ENCODE peak calls at places on chromosome 21, in eight cellular contexts. One of them, this sample, is unnamed. For H3K9me3, the result is how much of the 10 kb centered on the place peaks cover.

GRCh38 chr21:46154155-46154954 is 1.0 kb downstream of the FTCD start:
- DNase-seq in OCI-LY7: no peak
- DNase-seq in neural progenitor cell: no peak
- DNase-seq in HCT116: no peak
- DNase-seq in PC-3: no peak
- DNase-seq in MM.1S: no peak
- DNase-seq in SK-N-SH: no peak
- DNase-seq in hepatocyte: peak
- DNase-seq in this sample: no peak

GRCh38 chr21:31597683-31598082 is 61.8 kb upstream of the SOD1 start:
- DNase-seq in OCI-LY7: no peak
- DNase-seq in neural progenitor cell: no peak
- DNase-seq in HCT116: no peak
- DNase-seq in PC-3: no peak
- DNase-seq in MM.1S: no peak
- DNase-seq in SK-N-SH: no peak
- DNase-seq in hepatocyte: no peak
- DNase-seq in this sample: no peak

GRCh38 chr21:24367936-24368335 is 1239.3 kb downstream of the MRPL39 start:
- DNase-seq in OCI-LY7: no peak
- DNase-seq in neural progenitor cell: no peak
- DNase-seq in HCT116: no peak
- DNase-seq in PC-3: peak
- DNase-seq in MM.1S: no peak
- DNase-seq in SK-N-SH: no peak
- DNase-seq in hepatocyte: no peak
- DNase-seq in this sample: no peak

GRCh38 chr21:39149008-39149407 is 34.2 kb downstream of the PSMG1 start:
- DNase-seq in OCI-LY7: no peak
- DNase-seq in neural progenitor cell: no peak
- DNase-seq in HCT116: no peak
- DNase-seq in PC-3: no peak
- DNase-seq in MM.1S: no peak
- DNase-seq in SK-N-SH: no peak
- DNase-seq in hepatocyte: no peak
- DNase-seq in this sample: no peak

GRCh38 chr21:45822429-45823099 is 159.0 kb upstream of the COL6A1 start:
- DNase-seq in OCI-LY7: no peak
- DNase-seq in neural progenitor cell: no peak
- DNase-seq in HCT116: no peak
- DNase-seq in PC-3: no peak
- DNase-seq in MM.1S: no peak
- DNase-seq in SK-N-SH: peak
- DNase-seq in hepatocyte: no peak
- DNase-seq in this sample: no peak

GRCh38 chr21:31554511-31555022 is 104.9 kb upstream of the SOD1 start:
- DNase-seq in OCI-LY7: no peak
- DNase-seq in neural progenitor cell: peak
- DNase-seq in HCT116: peak
- DNase-seq in PC-3: peak
- DNase-seq in MM.1S: peak
- DNase-seq in SK-N-SH: no peak
- DNase-seq in hepatocyte: no peak
- DNase-seq in this sample: peak

GRCh38 chr21:39681845-39682244 is 63.1 kb upstream of the IGSF5 start:
- DNase-seq in OCI-LY7: no peak
- DNase-seq in neural progenitor cell: no peak
- DNase-seq in HCT116: no peak
- DNase-seq in PC-3: no peak
- DNase-seq in MM.1S: no peak
- DNase-seq in SK-N-SH: no peak
- DNase-seq in hepatocyte: no peak
- DNase-seq in this sample: peak

GRCh38 chr21:21971384-21971783 is 973.2 kb downstream of the NCAM2 start:
- DNase-seq in OCI-LY7: no peak
- DNase-seq in neural progenitor cell: no peak
- DNase-seq in HCT116: no peak
- DNase-seq in PC-3: peak
- DNase-seq in MM.1S: no peak
- DNase-seq in SK-N-SH: no peak
- DNase-seq in hepatocyte: no peak
- DNase-seq in this sample: no peak

GRCh38 chr21:35926003-35926541 is 134.3 kb downstream of the SETD4 start:
- DNase-seq in OCI-LY7: no peak
- DNase-seq in neural progenitor cell: no peak
- DNase-seq in HCT116: no peak
- DNase-seq in PC-3: no peak
- DNase-seq in MM.1S: no peak
- DNase-seq in SK-N-SH: no peak
- DNase-seq in hepatocyte: no peak
- DNase-seq in this sample: no peak

GRCh38 chr21:38326429-38326828 is 69.6 kb downstream of the KCNJ15 start:
- DNase-seq in OCI-LY7: no peak
- DNase-seq in neural progenitor cell: no peak
- DNase-seq in HCT116: no peak
- DNase-seq in PC-3: no peak
- DNase-seq in MM.1S: no peak
- DNase-seq in SK-N-SH: no peak
- DNase-seq in hepatocyte: no peak
- DNase-seq in this sample: no peak

GRCh38 chr21:35026617-35027557 is 22.2 kb downstream of the RUNX1 start:
- DNase-seq in OCI-LY7: peak
- DNase-seq in neural progenitor cell: peak
- DNase-seq in HCT116: no peak
- DNase-seq in PC-3: no peak
- DNase-seq in MM.1S: peak
- DNase-seq in SK-N-SH: no peak
- DNase-seq in hepatocyte: peak
- DNase-seq in this sample: peak

GRCh38 chr21:37164742-37165141 is 91.7 kb downstream of the TTC3 start:
- DNase-seq in OCI-LY7: no peak
- DNase-seq in neural progenitor cell: no peak
- DNase-seq in HCT116: no peak
- DNase-seq in PC-3: no peak
- DNase-seq in MM.1S: no peak
- DNase-seq in SK-N-SH: no peak
- DNase-seq in hepatocyte: no peak
- DNase-seq in this sample: peak

GRCh38 chr21:37658994-37659458 is 257.2 kb downstream of the KCNJ6 start:
- DNase-seq in OCI-LY7: no peak
- DNase-seq in neural progenitor cell: no peak
- DNase-seq in HCT116: no peak
- DNase-seq in PC-3: peak
- DNase-seq in MM.1S: no peak
- DNase-seq in SK-N-SH: no peak
- DNase-seq in hepatocyte: peak
- DNase-seq in this sample: peak

GRCh38 chr21:26934383-26934782 is 32.5 kb downstream of the ADAMTS5 start:
- DNase-seq in OCI-LY7: no peak
- DNase-seq in neural progenitor cell: no peak
- DNase-seq in HCT116: no peak
- DNase-seq in PC-3: no peak
- DNase-seq in MM.1S: no peak
- DNase-seq in SK-N-SH: no peak
- DNase-seq in hepatocyte: no peak
- DNase-seq in this sample: no peak

GRCh38 chr21:26941436-26941835 is 25.5 kb downstream of the ADAMTS5 start:
- DNase-seq in OCI-LY7: no peak
- DNase-seq in neural progenitor cell: no peak
- DNase-seq in HCT116: no peak
- DNase-seq in PC-3: peak
- DNase-seq in MM.1S: no peak
- DNase-seq in SK-N-SH: no peak
- DNase-seq in hepatocyte: no peak
- DNase-seq in this sample: peak

GRCh38 chr21:26943916-26944315 is 23.0 kb downstream of the ADAMTS5 start:
- DNase-seq in OCI-LY7: no peak
- DNase-seq in neural progenitor cell: no peak
- DNase-seq in HCT116: no peak
- DNase-seq in PC-3: no peak
- DNase-seq in MM.1S: no peak
- DNase-seq in SK-N-SH: no peak
- DNase-seq in hepatocyte: no peak
- DNase-seq in this sample: no peak

GRCh38 chr21:26939532-26940181 is 27.2 kb downstream of the ADAMTS5 start:
- DNase-seq in OCI-LY7: no peak
- DNase-seq in neural progenitor cell: no peak
- DNase-seq in HCT116: no peak
- DNase-seq in PC-3: peak
- DNase-seq in MM.1S: no peak
- DNase-seq in SK-N-SH: no peak
- DNase-seq in hepatocyte: no peak
- DNase-seq in this sample: peak
- TF ChIP-seq EZH2phosphoT487 in OCI-LY7: no peak
- TF ChIP-seq EZH2phosphoT487 in neural progenitor cell: no peak
- TF ChIP-seq EZH2phosphoT487 in HCT116: no peak
- TF ChIP-seq EZH2phosphoT487 in PC-3: no peak
- TF ChIP-seq EZH2phosphoT487 in MM.1S: no peak
- TF ChIP-seq EZH2phosphoT487 in SK-N-SH: no peak
- TF ChIP-seq EZH2phosphoT487 in hepatocyte: no peak
- TF ChIP-seq EZH2phosphoT487 in this sample: no peak

GRCh38 chr21:44418108-44418875 is 37.0 kb upstream of the LRRC3 start:
- DNase-seq in OCI-LY7: no peak
- DNase-seq in neural progenitor cell: no peak
- DNase-seq in HCT116: no peak
- DNase-seq in PC-3: no peak
- DNase-seq in MM.1S: no peak
- DNase-seq in SK-N-SH: no peak
- DNase-seq in hepatocyte: no peak
- DNase-seq in this sample: no peak
- H3K9me3 ChIP-seq in OCI-LY7: under half
- H3K9me3 ChIP-seq in neural progenitor cell: under half
- H3K9me3 ChIP-seq in HCT116: under half
- H3K9me3 ChIP-seq in PC-3: under half
- H3K9me3 ChIP-seq in MM.1S: under half
- H3K9me3 ChIP-seq in SK-N-SH: under half
- H3K9me3 ChIP-seq in hepatocyte: under half
- H3K9me3 ChIP-seq in this sample: under half

GRCh38 chr21:16536661-16537359 is 807.0 kb downstream of the USP25 start:
- DNase-seq in OCI-LY7: no peak
- DNase-seq in neural progenitor cell: no peak
- DNase-seq in HCT116: no peak
- DNase-seq in PC-3: peak
- DNase-seq in MM.1S: no peak
- DNase-seq in SK-N-SH: no peak
- DNase-seq in hepatocyte: no peak
- DNase-seq in this sample: no peak
- TF ChIP-seq EZH2phosphoT487 in OCI-LY7: no peak
- TF ChIP-seq EZH2phosphoT487 in neural progenitor cell: no peak
- TF ChIP-seq EZH2phosphoT487 in HCT116: no peak
- TF ChIP-seq EZH2phosphoT487 in PC-3: no peak
- TF ChIP-seq EZH2phosphoT487 in MM.1S: no peak
- TF ChIP-seq EZH2phosphoT487 in SK-N-SH: no peak
- TF ChIP-seq EZH2phosphoT487 in hepatocyte: no peak
- TF ChIP-seq EZH2phosphoT487 in this sample: no peak

DNA sequence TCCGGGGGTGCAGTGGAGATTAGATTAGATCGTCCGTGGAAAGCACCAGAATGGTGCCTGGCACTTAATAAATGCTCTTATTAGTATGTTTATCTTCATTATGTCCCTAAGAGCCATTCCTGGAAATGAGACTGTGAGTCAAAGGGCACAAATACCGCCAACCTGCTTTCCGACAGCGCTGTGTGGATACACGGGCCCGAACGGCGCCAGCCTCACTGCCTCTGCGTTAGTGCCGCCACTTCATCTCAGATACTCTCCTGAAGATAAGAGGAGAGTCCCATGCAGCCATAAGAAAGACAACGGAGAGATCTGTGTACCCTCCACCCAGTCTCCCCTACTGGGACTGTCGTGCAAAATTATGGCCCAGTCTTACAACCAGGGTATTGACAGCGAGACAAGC is 22.0 kb downstream of the PDE9A start:
- DNase-seq in OCI-LY7: no peak
- DNase-seq in neural progenitor cell: no peak
- DNase-seq in HCT116: no peak
- DNase-seq in PC-3: no peak
- DNase-seq in MM.1S: no peak
- DNase-seq in SK-N-SH: no peak
- DNase-seq in hepatocyte: no peak
- DNase-seq in this sample: no peak
- H3K9me3 ChIP-seq in OCI-LY7: under half
- H3K9me3 ChIP-seq in neural progenitor cell: under half
- H3K9me3 ChIP-seq in HCT116: under half
- H3K9me3 ChIP-seq in PC-3: under half
- H3K9me3 ChIP-seq in MM.1S: under half
- H3K9me3 ChIP-seq in SK-N-SH: under half
- H3K9me3 ChIP-seq in hepatocyte: under half
- H3K9me3 ChIP-seq in this sample: under half